ENCODE peak calls at places on chromosome 22, in four cellular contexts. One of them, this sample, is unnamed. For H3K4me1, the result is how much of the 10 kb centered on the place peaks cover.

GRCh38 chr22:17243524-17243923 is 24.3 kb upstream of the ADA2 start:
- DNase-seq in GM12878: peak
- DNase-seq in K562: no peak
- DNase-seq in H1: no peak
- DNase-seq in this sample: no peak

GRCh38 chr22:50363411-50364194 is 20.5 kb downstream of the PPP6R2 start:
- DNase-seq in H1: no peak
- DNase-seq in GM12878: no peak
- DNase-seq in K562: no peak
- DNase-seq in this sample: no peak

GRCh38 chr22:30262917-30263741 is 3.5 kb downstream of the OSM start:
- DNase-seq in GM12878: no peak
- DNase-seq in K562: peak
- DNase-seq in H1: peak
- DNase-seq in this sample: no peak

GRCh38 chr22:22593964-22594656 is 35.0 kb upstream of the PRAME start:
- DNase-seq in H1: peak
- DNase-seq in K562: peak
- DNase-seq in GM12878: no peak
- DNase-seq in this sample: peak

GRCh38 chr22:47994899-47995573 is 1232.6 kb downstream of the TBC1D22A start:
- DNase-seq in K562: no peak
- DNase-seq in GM12878: no peak
- DNase-seq in H1: no peak
- DNase-seq in this sample: no peak

GRCh38 chr22:48053973-48054372 is 1291.5 kb downstream of the TBC1D22A start:
- DNase-seq in K562: no peak
- DNase-seq in H1: no peak
- DNase-seq in GM12878: no peak
- DNase-seq in this sample: no peak

GRCh38 chr22:32622004-32622761 is 147.6 kb downstream of the FBXO7 start:
- DNase-seq in K562: no peak
- DNase-seq in GM12878: no peak
- DNase-seq in H1: peak
- DNase-seq in this sample: no peak

GRCh38 chr22:46057762-46058420 is 80.9 kb upstream of the WNT7B start:
- DNase-seq in K562: no peak
- DNase-seq in GM12878: peak
- DNase-seq in H1: no peak
- DNase-seq in this sample: no peak

DNA sequence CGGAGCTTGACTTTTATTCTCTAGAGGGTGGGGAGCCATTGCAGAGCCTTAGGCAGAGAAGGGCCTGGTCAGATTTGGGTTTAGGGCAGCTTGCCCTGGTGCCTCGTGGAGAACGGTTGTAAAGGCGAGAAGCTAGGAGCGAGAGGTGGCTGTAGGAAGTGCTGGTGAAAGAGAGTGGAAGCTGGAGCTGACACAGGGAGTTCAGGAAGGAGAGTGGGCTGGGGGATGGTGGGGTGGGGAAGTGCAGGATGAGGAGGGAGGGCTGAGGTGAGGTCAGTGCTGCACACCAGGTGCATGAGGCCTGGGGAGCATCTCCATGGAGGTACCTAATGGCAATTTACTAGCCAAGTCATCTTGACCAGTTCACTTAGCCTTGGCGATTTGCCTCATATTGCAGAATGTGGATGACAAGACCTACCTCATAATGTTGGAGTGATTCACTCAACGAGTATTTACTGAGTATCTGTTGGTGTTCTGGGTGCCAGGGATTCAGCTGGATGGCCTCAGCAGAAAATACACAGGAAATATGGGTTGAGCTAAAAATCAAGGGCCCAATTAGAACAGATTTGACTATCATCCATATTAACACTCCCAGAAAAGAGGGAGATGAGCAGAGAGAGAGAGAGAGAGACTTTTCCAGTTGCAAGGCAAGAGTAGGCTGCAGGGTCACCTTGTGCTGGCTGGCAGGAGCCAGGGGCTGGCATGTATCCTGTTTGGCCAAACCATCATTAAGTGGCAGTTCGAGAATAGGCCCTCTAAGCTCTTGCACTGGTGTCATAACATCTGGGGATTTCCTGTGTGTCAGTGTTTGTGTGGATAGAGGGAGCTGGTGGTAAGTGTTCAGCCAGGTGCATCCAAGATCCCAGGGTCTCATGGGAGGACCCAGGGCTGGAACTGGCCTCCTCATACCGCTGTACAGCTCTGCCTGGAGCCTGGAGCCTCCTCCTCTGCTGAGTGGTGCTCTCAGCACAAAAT is 44.4 kb upstream of the CLDN5 start:
- DNase-seq in GM12878: no peak
- DNase-seq in H1: no peak
- DNase-seq in K562: no peak
- DNase-seq in this sample: no peak
- H3K4me1 ChIP-seq in GM12878: under half
- H3K4me1 ChIP-seq in H1: under half
- H3K4me1 ChIP-seq in K562: under half
- H3K4me1 ChIP-seq in this sample: under half

GRCh38 chr22:25363474-25363873 is 144.0 kb downstream of the CRYBB2 start:
- DNase-seq in K562: no peak
- DNase-seq in GM12878: no peak
- DNase-seq in H1: no peak
- DNase-seq in this sample: no peak

GRCh38 chr22:25361899-25362214 is 142.4 kb downstream of the CRYBB2 start:
- DNase-seq in K562: no peak
- DNase-seq in GM12878: no peak
- DNase-seq in H1: no peak
- DNase-seq in this sample: no peak

GRCh38 chr22:25360891-25361645 is 141.6 kb downstream of the CRYBB2 start:
- DNase-seq in GM12878: no peak
- DNase-seq in H1: no peak
- DNase-seq in K562: no peak
- DNase-seq in this sample: no peak

GRCh38 chr22:25362883-25363240 is 143.4 kb downstream of the CRYBB2 start:
- DNase-seq in K562: no peak
- DNase-seq in H1: no peak
- DNase-seq in GM12878: no peak
- DNase-seq in this sample: no peak

GRCh38 chr22:25362215-25362882 is 142.9 kb downstream of the CRYBB2 start:
- DNase-seq in K562: peak
- DNase-seq in GM12878: no peak
- DNase-seq in H1: peak
- DNase-seq in this sample: peak
- TF ChIP-seq ATF3 in K562: no peak
- TF ChIP-seq ATF3 in GM12878: no peak
- TF ChIP-seq ATF3 in H1: no peak
- TF ChIP-seq ATF3 in this sample: no peak

GRCh38 chr22:41684194-41684593 is 4.5 kb downstream of the SNU13 start:
- DNase-seq in H1: no peak
- DNase-seq in K562: no peak
- DNase-seq in GM12878: no peak
- DNase-seq in this sample: no peak

GRCh38 chr22:41683052-41683451 is 5.6 kb downstream of the SNU13 start:
- DNase-seq in H1: no peak
- DNase-seq in GM12878: no peak
- DNase-seq in K562: no peak
- DNase-seq in this sample: no peak

GRCh38 chr22:41683616-41684015 is 5.1 kb downstream of the SNU13 start:
- DNase-seq in H1: no peak
- DNase-seq in GM12878: no peak
- DNase-seq in K562: no peak
- DNase-seq in this sample: no peak

GRCh38 chr22:41682033-41682807 is 6.4 kb downstream of the SNU13 start:
- DNase-seq in H1: peak
- DNase-seq in K562: peak
- DNase-seq in GM12878: peak
- DNase-seq in this sample: peak

DNA sequence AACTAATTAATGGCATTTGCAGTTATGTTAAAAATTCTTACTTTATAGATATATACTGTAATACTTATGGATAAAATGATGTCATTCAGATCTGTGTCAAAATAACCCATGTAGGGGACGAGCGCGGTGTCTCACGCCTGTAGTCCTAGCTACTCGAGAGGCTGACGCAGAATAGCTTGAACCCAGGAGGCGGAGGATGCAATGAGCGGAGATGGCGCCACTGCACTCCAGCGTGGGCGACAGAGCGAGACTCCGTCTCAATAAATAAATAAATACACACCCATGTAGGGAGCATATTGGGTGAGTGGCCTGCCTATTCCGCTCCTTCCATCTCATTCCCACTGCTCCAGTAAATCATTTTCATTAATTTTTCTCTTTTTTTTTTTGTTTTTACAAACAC is 7.1 kb downstream of the SNU13 start:
- DNase-seq in GM12878: no peak
- DNase-seq in K562: no peak
- DNase-seq in H1: no peak
- DNase-seq in this sample: no peak
- TF ChIP-seq MAX in GM12878: no peak
- TF ChIP-seq MAX in K562: no peak
- TF ChIP-seq MAX in H1: no peak
- TF ChIP-seq MAX in this sample: no peak

DNA sequence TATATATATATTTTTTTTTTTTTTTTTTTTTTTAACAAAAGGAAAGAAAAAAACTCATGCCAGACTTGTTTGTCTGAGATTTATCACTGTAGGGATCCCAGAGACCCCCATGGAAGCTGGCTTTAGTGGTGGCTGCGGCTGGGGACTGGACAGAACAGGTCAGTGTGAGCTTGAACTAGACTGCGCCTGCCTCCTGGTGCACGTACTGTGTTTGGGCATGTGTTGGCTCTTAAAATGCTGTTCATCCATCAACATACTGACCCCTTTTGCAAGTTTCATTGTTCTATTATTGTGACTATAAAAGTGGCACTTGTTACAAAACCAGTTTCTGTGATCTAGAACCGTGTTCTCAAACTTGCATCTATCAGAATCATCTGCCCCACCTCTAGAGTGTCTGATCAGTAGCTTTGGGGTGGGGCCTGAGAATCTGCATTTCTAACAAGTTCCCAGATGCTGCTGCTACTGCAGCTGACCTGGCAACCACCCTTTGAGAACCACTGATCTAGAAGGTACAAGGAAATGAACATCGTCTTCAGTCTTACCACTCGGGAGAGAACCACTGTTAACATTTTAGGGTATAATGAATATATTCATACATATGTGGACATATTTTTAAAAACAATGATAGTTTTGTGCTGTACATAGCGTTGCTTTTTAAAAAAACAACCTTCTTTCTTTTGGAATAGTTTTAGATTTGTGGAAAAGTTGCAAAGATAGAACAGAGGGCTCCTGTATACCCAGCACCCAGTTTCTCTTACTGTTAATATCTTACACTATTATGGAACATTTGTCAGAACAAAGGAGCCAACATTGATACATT is 54.0 kb downstream of the ZNRF3 start:
- DNase-seq in GM12878: no peak
- DNase-seq in H1: no peak
- DNase-seq in K562: no peak
- DNase-seq in this sample: no peak
- H3K4me1 ChIP-seq in GM12878: under half
- H3K4me1 ChIP-seq in H1: under half
- H3K4me1 ChIP-seq in K562: under half
- H3K4me1 ChIP-seq in this sample: under half

GRCh38 chr22:39139933-39140332 is 12.5 kb downstream of the CBX7 start:
- DNase-seq in GM12878: no peak
- DNase-seq in K562: no peak
- DNase-seq in H1: no peak
- DNase-seq in this sample: no peak
- TF ChIP-seq ATF3 in GM12878: no peak
- TF ChIP-seq ATF3 in K562: no peak
- TF ChIP-seq ATF3 in H1: no peak
- TF ChIP-seq ATF3 in this sample: no peak

This sample was measured in HCT116.